ENCODE peak calls at places on chromosomes 13 and 19, in seven cellular contexts. S is BE2C, I is choroid plexus epithelial cell, M is HFF-Myc, L is fibroblast of lung, C is uterus, D is A549. F is an unnamed sample.

GRCh38 chr19:17541184-17541759 is 14.2 kb upstream of the COLGALT1 start:
- DNase-seq in S (no peak), I (no peak), M (no peak), L (no peak), C (no peak), D (no peak), F (no peak)

GRCh38 chr19:35213678-35214632 is 14.6 kb downstream of the FAM187B start:
- DNase-seq in S (peak; percentile 77), I (peak; percentile 88), M (peak; percentile 42), L (peak; percentile 20), C (peak; percentile 28), D (peak; percentile 85), F (peak; percentile 94)

GRCh38 chr13:78608254-78608704 is 4.9 kb upstream of the POU4F1 start:
- DNase-seq in S (no peak), I (no peak), M (no peak), L (no peak), C (no peak), D (no peak), F (no peak)

GRCh38 chr19:16588089-16588823 is 16.0 kb upstream of the SLC35E1 start:
- DNase-seq in S (peak; percentile 75), I (no peak), M (no peak), L (peak; percentile 50), C (peak; percentile 33), D (no peak), F (peak; percentile 19)

GRCh38 chr19:48094843-48095203 is 15.8 kb downstream of the PLA2G4C start:
- DNase-seq in S (no peak), I (no peak), M (no peak), L (no peak), C (no peak), D (no peak), F (no peak)

GRCh38 chr13:34358811-34359513 is 541.0 kb downstream of the RFC3 start:
- DNase-seq in S (no peak), I (peak; percentile 92), M (no peak), L (peak; percentile 95), C (no peak), D (peak; percentile 47), F (peak; percentile 91)

GRCh38 chr13:52127378-52127777 is 1.5 kb downstream of the NEK5 start:
- DNase-seq in S (no peak), I (no peak), M (no peak), L (peak; percentile 94), C (no peak), D (no peak), F (no peak)

GRCh38 chr19:46913852-46914430 is 53.1 kb downstream of the ARHGAP35 start:
- DNase-seq in S (no peak), I (peak; percentile 47), M (no peak), L (peak; percentile 65), C (no peak), D (peak; percentile 38), F (peak; percentile 26)

GRCh38 chr13:26967119-26968038 is 204.2 kb downstream of the USP12 start:
- DNase-seq in S (peak; percentile 62), I (no peak), M (peak; percentile 59), L (no peak), C (peak; percentile 30), D (no peak), F (no peak)

GRCh38 chr19:53511933-53512374 is 26.0 kb upstream of the ZNF331 start:
- DNase-seq in S (peak; percentile 48), I (peak; percentile 85), M (no peak), L (peak; percentile 56), C (peak; percentile 56), D (peak; percentile 69), F (peak; percentile 43)

GRCh38 chr19:41206926-41207750 is 11.9 kb upstream of the AXL start:
- DNase-seq in S (no peak), I (no peak), M (no peak), L (no peak), C (peak; percentile 63), D (no peak), F (no peak)

GRCh38 chr13:111551421-111551820 is 231.0 kb downstream of the TEX29 start:
- DNase-seq in S (no peak), I (no peak), M (no peak), L (no peak), C (no peak), D (no peak), F (no peak)
- H3K4me3 ChIP-seq in S (no peak overlapping the region), I (no peak overlapping the region), M (no peak overlapping the region), L (no peak overlapping the region), C (no peak overlapping the region), D (no peak overlapping the region), F (no peak overlapping the region)

GRCh38 chr13:113840541-113841354 is 23.1 kb downstream of the GAS6 start:
- DNase-seq in S (no peak), I (no peak), M (no peak), L (no peak), C (no peak), D (no peak), F (no peak)
- H3K4me3 ChIP-seq in S (no peak overlapping the region), I (no peak overlapping the region), M (no peak overlapping the region), L (no peak overlapping the region), C (no peak overlapping the region), D (no peak overlapping the region), F (no peak overlapping the region)

GRCh38 chr13:39874331-39875055 is 219.0 kb downstream of the COG6 start:
- DNase-seq in S (no peak), I (no peak), M (no peak), L (no peak), C (no peak), D (no peak), F (no peak)

GRCh38 chr13:39866722-39867121 is 211.3 kb downstream of the COG6 start:
- DNase-seq in S (no peak), I (no peak), M (no peak), L (no peak), C (no peak), D (no peak), F (no peak)

GRCh38 chr13:39875111-39875510 is 219.6 kb downstream of the COG6 start:
- DNase-seq in S (no peak), I (no peak), M (no peak), L (no peak), C (no peak), D (no peak), F (no peak)

GRCh38 chr13:39867807-39868206 is 212.3 kb downstream of the COG6 start:
- DNase-seq in S (no peak), I (no peak), M (no peak), L (no peak), C (no peak), D (no peak), F (no peak)

GRCh38 chr13:39870197-39870746 is 214.8 kb downstream of the COG6 start:
- DNase-seq in S (no peak), I (no peak), M (no peak), L (no peak), C (no peak), D (no peak), F (no peak)
- H3K4me3 ChIP-seq in S (no peak overlapping the region), I (no peak overlapping the region), M (no peak overlapping the region), L (no peak overlapping the region), C (no peak overlapping the region), D (no peak overlapping the region), F (no peak overlapping the region)

GRCh38 chr19:1503089-1503924 is 9.5 kb downstream of the ADAMTSL5 start:
- DNase-seq in S (peak; percentile 75), I (peak; percentile 43), M (no peak), L (no peak), C (peak; percentile 61), D (peak; percentile 50), F (no peak)

GRCh38 chr19:1505991-1506881 is 6.6 kb downstream of the ADAMTSL5 start:
- DNase-seq in S (no peak), I (no peak), M (no peak), L (no peak), C (no peak), D (no peak), F (no peak)

GRCh38 chr19:1503925-1504430 is 8.8 kb downstream of the ADAMTSL5 start:
- DNase-seq in S (no peak), I (no peak), M (no peak), L (no peak), C (no peak), D (no peak), F (no peak)

GRCh38 chr19:1507192-1507660 is 5.6 kb downstream of the ADAMTSL5 start:
- DNase-seq in S (no peak), I (no peak), M (no peak), L (no peak), C (no peak), D (no peak), F (no peak)

GRCh38 chr19:1505012-1505411 is 7.8 kb downstream of the ADAMTSL5 start:
- DNase-seq in S (no peak), I (no peak), M (no peak), L (no peak), C (no peak), D (no peak), F (no peak)
- H3K4me3 ChIP-seq in S (no peak overlapping the region), I (no peak overlapping the region), M (no peak overlapping the region), L (no peak overlapping the region), C (no peak overlapping the region), D (no peak overlapping the region), F (no peak overlapping the region)